ENCODE peak calls at places on chromosomes 5 and 9, in nine cellular contexts. N is Calu3; H is RWPE1; V is nephron progenitor cell; P is activated B cell treated with CpG ODN at 0.5 μM for 24 hours; W is neural progenitor cell; C is spleen; S is tibial artery; G is CD4-positive, alpha-beta T cell. J is an unnamed sample.

GRCh38 chr9:89218040-89218928 is 39.7 kb upstream of the SHC3 start:
- DNase-seq in V (no peak), S (no peak), H (no peak), G (no peak), C (no peak), N (no peak), W (peak; percentile 77), P (no peak), J (no peak)

GRCh38 chr9:119284587-119285337 is 84.5 kb downstream of the BRINP1 start:
- DNase-seq in C (no peak), N (no peak), G (no peak), S (no peak), W (no peak), H (no peak), V (no peak), P (no peak), J (no peak)

GRCh38 chr9:88835038-88835466 is 156.2 kb upstream of the S1PR3 start:
- DNase-seq in P (no peak), C (no peak), G (no peak), N (no peak), V (no peak), S (no peak), H (no peak), W (no peak), J (no peak)

GRCh38 chr9:118992813-118993747 is 376.2 kb downstream of the BRINP1 start:
- DNase-seq in S (no peak), C (no peak), W (peak; percentile 7), V (no peak), P (no peak), G (no peak), H (no peak), N (no peak), J (no peak)

GRCh38 chr5:113266913-113267227 is 167.9 kb downstream of the TSSK1B start:
- DNase-seq in V (no peak), C (no peak), S (no peak), P (no peak), G (no peak), W (no peak), H (peak; percentile 80), N (no peak), J (peak; percentile 74)

GRCh38 chr5:1471997-1472963 is 27.0 kb upstream of the SLC6A3 start:
- DNase-seq in S (peak; percentile 50), N (no peak), V (no peak), W (no peak), H (no peak), G (no peak), P (no peak), C (no peak), J (peak; percentile 58)

GRCh38 chr5:171999877-172000276 is 6.6 kb downstream of the FBXW11 start:
- DNase-seq in H (no peak), G (no peak), W (no peak), S (no peak), C (no peak), N (no peak), V (no peak), P (no peak), J (no peak)

GRCh38 chr5:112227911-112228631 is 191.0 kb downstream of the EPB41L4A start:
- DNase-seq in N (no peak), C (no peak), P (no peak), S (no peak), H (no peak), W (no peak), V (no peak), G (no peak), J (no peak)

GRCh38 chr5:79956173-79956670 is 34.8 kb downstream of the MTX3 start:
- DNase-seq in S (no peak), V (no peak), N (peak; percentile 42), W (no peak), G (no peak), C (no peak), P (no peak), H (peak; percentile 97), J (peak; percentile 87)

GRCh38 chr9:110179734-110180133 is 28.2 kb downstream of the C9orf152 start:
- DNase-seq in V (no peak), G (no peak), W (no peak), N (no peak), P (no peak), C (no peak), S (no peak), H (peak; percentile 63), J (no peak)

GRCh38 chr5:134508521-134509195 is 16.8 kb upstream of the JADE2 start:
- DNase-seq in P (no peak), G (no peak), C (peak; percentile 65), S (peak; percentile 52), V (no peak), W (no peak), N (no peak), H (no peak), J (peak; percentile 41)

GRCh38 chr5:136364307-136364706 is 1.0 kb downstream of the TRPC7 start:
- DNase-seq in W (peak; percentile 18), G (no peak), C (no peak), H (no peak), N (peak; percentile 31), P (no peak), V (no peak), S (no peak), J (no peak)
- TF ChIP-seq CTCF in W (peak; percentile 67), G (no peak), C (no peak), H (no peak), N (peak; percentile 69), P (no peak), V (peak; percentile 25), S (no peak), J (peak; percentile 55)

DNA sequence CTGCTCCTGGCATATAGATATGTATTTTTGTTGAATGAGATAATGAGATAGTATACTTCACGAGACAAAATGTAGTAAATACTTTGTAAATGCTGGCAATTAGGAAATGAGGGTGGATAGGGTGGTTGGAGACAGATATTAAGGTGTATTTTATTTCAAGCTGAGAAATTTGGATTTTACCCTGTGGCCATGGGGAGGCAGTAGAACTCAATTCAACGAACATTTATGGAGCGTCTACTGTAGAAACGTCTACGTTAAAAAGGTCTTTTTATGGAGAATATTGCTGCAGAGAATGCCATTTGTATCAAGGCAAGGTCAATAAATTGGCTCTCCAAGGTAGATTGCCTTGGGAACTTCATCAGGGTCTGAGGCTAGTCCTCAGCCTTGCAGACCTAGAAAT is 21.5 kb upstream of the RALGPS1 start:
- DNase-seq in S (no peak), P (no peak), N (peak; percentile 7), C (no peak), G (no peak), W (no peak), H (no peak), V (no peak), J (no peak)
- TF ChIP-seq CTCF in S (no peak), P (no peak), N (no peak), C (no peak), G (no peak), W (peak; percentile 54), H (peak; percentile 18), V (peak; percentile 33), J (no peak)

GRCh38 chr5:174064171-174064570 is 18.7 kb downstream of the NSG2 start:
- DNase-seq in H (no peak), N (no peak), W (no peak), C (no peak), S (no peak), V (no peak), P (no peak), G (no peak), J (no peak)
- TF ChIP-seq CTCF in H (no peak), N (no peak), W (no peak), C (no peak), S (no peak), V (no peak), P (no peak), G (no peak), J (no peak)

DNA sequence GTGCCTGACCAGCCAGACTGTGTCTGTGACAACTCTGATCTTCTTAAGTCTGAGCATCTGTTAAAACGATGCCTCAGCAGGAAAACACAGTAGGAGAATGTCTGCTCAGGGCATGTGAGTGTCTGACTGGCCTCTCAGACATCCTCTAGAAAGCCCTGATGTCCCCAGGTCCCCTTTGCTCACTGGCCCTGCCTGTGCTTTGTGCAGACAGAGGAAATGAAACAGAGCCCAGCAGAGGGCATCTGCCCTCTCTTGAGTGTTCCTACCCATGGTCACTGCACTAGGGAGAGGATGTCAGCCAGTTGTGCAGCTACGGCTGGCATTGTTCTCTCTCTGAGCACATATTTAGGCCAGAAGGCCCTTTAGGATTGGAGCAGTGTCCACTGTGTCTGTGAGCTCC is 56.9 kb downstream of the TRPC7 start:
- DNase-seq in W (peak; percentile 50), H (no peak), C (no peak), S (no peak), N (peak; percentile 23), P (no peak), V (no peak), G (no peak), J (no peak)
- TF ChIP-seq CTCF in W (peak; percentile 31), H (no peak), C (no peak), S (no peak), N (no peak), P (no peak), V (no peak), G (no peak), J (no peak)

GRCh38 chr5:160266044-160266718 is 36.9 kb downstream of the FABP6 start:
- DNase-seq in P (no peak), V (no peak), H (no peak), N (no peak), C (peak; percentile 50), W (no peak), S (no peak), G (no peak), J (no peak)

GRCh38 chr5:160269017-160269416 is 39.7 kb downstream of the FABP6 start:
- DNase-seq in W (no peak), G (no peak), V (no peak), P (no peak), H (peak; percentile 53), S (peak; percentile 85), N (peak; percentile 29), C (peak; percentile 95), J (no peak)

GRCh38 chr5:160268111-160268510 is 38.8 kb downstream of the FABP6 start:
- DNase-seq in P (no peak), C (peak; percentile 76), H (no peak), S (no peak), V (no peak), G (no peak), N (no peak), W (no peak), J (no peak)

GRCh38 chr5:160263326-160263850 is 34.1 kb downstream of the FABP6 start:
- DNase-seq in H (no peak), P (no peak), V (no peak), C (no peak), W (no peak), S (no peak), G (no peak), N (no peak), J (no peak)

DNA sequence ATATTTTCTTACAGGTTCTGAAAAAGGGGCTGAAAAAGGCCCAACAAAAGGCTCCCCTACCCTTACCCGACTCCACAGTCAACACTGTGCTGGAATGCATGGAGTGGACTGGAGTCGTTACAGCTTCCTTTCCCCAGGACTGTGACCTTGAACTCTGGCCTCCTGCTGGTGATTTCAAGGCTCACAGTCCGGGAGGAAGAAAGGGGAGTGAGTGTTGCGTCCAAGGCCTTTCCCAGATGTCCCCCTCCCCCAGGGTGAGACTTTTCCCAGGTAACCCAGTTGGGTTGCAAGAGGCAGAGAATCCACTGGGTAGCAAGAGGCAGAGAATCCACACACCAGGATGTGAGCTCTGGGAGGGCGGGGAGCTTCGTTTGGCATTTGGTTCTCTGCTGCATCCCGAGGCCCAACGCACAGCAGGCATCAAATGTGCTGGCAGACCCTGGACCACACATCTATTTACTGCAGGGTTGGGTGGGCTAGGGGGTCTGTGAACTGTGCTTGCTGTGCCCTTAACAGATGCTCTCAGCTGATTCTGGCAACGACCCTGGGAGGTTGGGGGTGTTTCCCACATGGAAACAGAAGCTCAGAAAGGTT is 37.5 kb downstream of the FABP6 start:
- DNase-seq in S (no peak), H (no peak), G (no peak), P (no peak), W (no peak), N (no peak), C (peak; percentile 74), V (peak; percentile 51), J (no peak)
- TF ChIP-seq CTCF in S (no peak), H (no peak), G (no peak), P (no peak), W (peak; percentile 13), N (no peak), C (no peak), V (peak; percentile 35), J (no peak)